ENCODE peak calls at places on chromosomes 11 and 22, in four cellular contexts. H, N, S and K are unnamed samples.

GRCh38 chr11:82557274-82557673 is 176.4 kb downstream of the FAM181B start:
- DNase-seq in H (no peak), S (no peak), N (no peak), K (no peak)

GRCh38 chr22:19068784-19069271 is 53.4 kb downstream of the DGCR2 start:
- DNase-seq in S (no peak), N (no peak), H (no peak), K (no peak)

GRCh38 chr11:130689222-130689908 is 226.9 kb downstream of the SNX19 start:
- DNase-seq in N (no peak), H (no peak), S (no peak), K (no peak)

GRCh38 chr22:24429411-24430365 is 2.3 kb downstream of the ADORA2A start:
- DNase-seq in H (no peak), N (no peak), S (peak), K (peak)

GRCh38 chr11:72962084-72962483 is 147.9 kb downstream of the ATG16L2 start:
- DNase-seq in H (no peak), N (no peak), S (peak), K (no peak)

GRCh38 chr11:117816151-117816741 is 8.3 kb downstream of the FXYD2 start:
- DNase-seq in S (peak), H (no peak), N (peak), K (peak)

GRCh38 chr22:46122511-46122971 is 27.8 kb upstream of the PPARA start:
- DNase-seq in H (peak), S (peak), N (peak), K (no peak)

GRCh38 chr11:120183701-120184141 is 27.1 kb upstream of the OAF start:
- DNase-seq in H (no peak), N (no peak), S (no peak), K (no peak)

GRCh38 chr11:41201156-41201555 is 258.3 kb downstream of the LRRC4C start:
- DNase-seq in H (no peak), N (peak), S (peak), K (peak)